ENCODE peak calls at places on chromosomes 5 and 9, in ten cellular contexts. L is Caco-2, S is GM23338, J is GM10248, E is fibroblast of lung, F is thyroid gland, Y is lower leg skin, U is heart right ventricle, M is gastrocnemius medialis, R is GM13977. V is an unnamed sample.

GRCh38 chr9:1354066-1354465 is 303.9 kb downstream of the DMRT2 start:
- DNase-seq in L (no peak), S (no peak), J (no peak), E (no peak), F (no peak), Y (no peak), U (no peak), M (no peak), R (no peak), V (no peak)

GRCh38 chr9:79134654-79135053 is 437.1 kb upstream of the TLE4 start:
- DNase-seq in L (peak), S (peak), J (no peak), E (no peak), F (no peak), Y (no peak), U (no peak), M (no peak), R (no peak), V (no peak)

GRCh38 chr5:87300744-87301143 is 33.1 kb downstream of the RASA1 start:
- DNase-seq in L (no peak), S (no peak), J (no peak), E (peak), F (no peak), Y (no peak), U (no peak), M (no peak), R (no peak), V (peak)

GRCh38 chr9:121849554-121849953 is 198.1 kb downstream of the DAB2IP start:
- DNase-seq in L (no peak), S (no peak), J (no peak), E (no peak), F (no peak), Y (no peak), U (no peak), M (no peak), R (no peak), V (no peak)

GRCh38 chr5:151903243-151903653 is 21.4 kb downstream of the GLRA1 start:
- DNase-seq in L (no peak), S (peak), J (peak), E (no peak), F (no peak), Y (no peak), U (no peak), M (no peak), R (peak), V (no peak)

GRCh38 chr5:76766746-76767145 is 50.8 kb downstream of the F2R start:
- DNase-seq in L (no peak), S (no peak), J (no peak), E (peak), F (no peak), Y (no peak), U (no peak), M (no peak), R (no peak), V (no peak)

GRCh38 chr9:22357016-22357415 is 89.6 kb upstream of the DMRTA1 start:
- DNase-seq in L (no peak), S (no peak), J (no peak), E (no peak), F (no peak), Y (no peak), U (no peak), M (no peak), R (no peak), V (no peak)

GRCh38 chr5:107295914-107296313 is 374.8 kb downstream of the EFNA5 start:
- DNase-seq in L (no peak), S (no peak), J (no peak), E (no peak), F (no peak), Y (no peak), U (no peak), M (no peak), R (no peak), V (no peak)

GRCh38 chr9:128341435-128341849 is 1.1 kb downstream of the SLC27A4 start:
- DNase-seq in L (peak), S (peak), J (peak), E (peak), F (peak), Y (peak), U (peak), M (peak), R (peak), V (peak)

GRCh38 chr9:116155700-116156045 is 2.1 kb downstream of the PAPPA start:
- DNase-seq in L (no peak), S (peak), J (no peak), E (peak), F (no peak), Y (no peak), U (no peak), M (no peak), R (no peak), V (no peak)

GRCh38 chr5:77152441-77152840 is 58.0 kb upstream of the PDE8B start:
- DNase-seq in L (no peak), S (no peak), J (no peak), E (no peak), F (no peak), Y (no peak), U (no peak), M (no peak), R (no peak), V (no peak)

GRCh38 chr9:36788534-36788933 is 215.8 kb downstream of the MELK start:
- DNase-seq in L (peak), S (peak), J (peak), E (no peak), F (no peak), Y (no peak), U (no peak), M (no peak), R (no peak), V (peak)
- TF ChIP-seq CTCF in L (no peak), S (peak), J (peak), E (peak), F (no peak), Y (no peak), U (no peak), M (no peak), R (peak), V (no peak)

DNA sequence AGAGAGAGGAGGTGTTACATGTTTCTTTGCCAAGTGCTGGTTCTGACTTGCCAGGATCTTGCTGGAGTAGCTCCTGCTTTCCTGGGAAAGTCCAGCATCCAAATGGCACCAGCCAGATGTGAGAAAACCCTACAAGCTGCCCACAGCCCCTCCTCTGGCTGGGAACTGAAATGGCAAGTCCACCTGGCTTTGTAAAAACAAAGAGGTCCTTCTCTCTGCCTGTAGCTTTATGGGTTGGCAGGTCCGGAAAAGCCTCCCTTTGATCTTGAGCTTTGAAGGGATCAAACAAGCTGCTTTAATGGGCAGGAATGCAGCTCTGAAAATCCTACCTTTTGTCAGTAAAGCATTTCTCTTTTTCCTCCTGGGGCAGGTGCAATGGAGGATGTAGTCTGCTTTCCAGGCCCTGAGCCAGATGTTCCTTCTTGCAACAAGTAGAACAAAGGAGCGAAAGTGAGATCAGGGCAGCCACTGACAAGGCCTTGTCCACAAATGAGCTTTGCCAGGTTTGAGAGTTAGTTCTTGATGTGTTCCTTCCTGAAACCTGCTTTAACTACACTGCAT is 456.7 kb downstream of the ZNF608 start:
- DNase-seq in L (peak), S (peak), J (no peak), E (no peak), F (peak), Y (no peak), U (no peak), M (no peak), R (no peak), V (no peak)
- TF ChIP-seq CTCF in L (peak), S (peak), J (no peak), E (no peak), F (peak), Y (no peak), U (no peak), M (no peak), R (no peak), V (no peak)

GRCh38 chr5:171629221-171630005 is 156.2 kb upstream of the SMIM23 start:
- DNase-seq in L (no peak), S (peak), J (no peak), E (peak), F (no peak), Y (no peak), U (no peak), M (no peak), R (no peak), V (no peak)
- TF ChIP-seq CTCF in L (no peak), S (peak), J (no peak), E (no peak), F (no peak), Y (no peak), U (no peak), M (no peak), R (no peak), V (no peak)

GRCh38 chr5:78903936-78904335 is 81.2 kb downstream of the ARSB start:
- DNase-seq in L (no peak), S (no peak), J (no peak), E (no peak), F (no peak), Y (no peak), U (no peak), M (no peak), R (no peak), V (no peak)

GRCh38 chr5:78905084-78905938 is 79.8 kb downstream of the ARSB start:
- DNase-seq in L (no peak), S (no peak), J (peak), E (no peak), F (no peak), Y (no peak), U (no peak), M (no peak), R (peak), V (no peak)

GRCh38 chr5:78907255-78907886 is 77.7 kb downstream of the ARSB start:
- DNase-seq in L (no peak), S (no peak), J (peak), E (peak), F (peak), Y (no peak), U (no peak), M (peak), R (peak), V (peak)

GRCh38 chr5:78912085-78912771 is 72.9 kb downstream of the ARSB start:
- DNase-seq in L (no peak), S (no peak), J (no peak), E (peak), F (no peak), Y (no peak), U (no peak), M (no peak), R (no peak), V (no peak)

GRCh38 chr5:78908173-78908901 is 76.8 kb downstream of the ARSB start:
- DNase-seq in L (peak), S (peak), J (no peak), E (peak), F (peak), Y (no peak), U (peak), M (peak), R (no peak), V (no peak)
- TF ChIP-seq CTCF in L (no peak), S (no peak), J (no peak), E (no peak), F (peak), Y (no peak), U (no peak), M (no peak), R (no peak), V (no peak)

GRCh38 chr5:88672644-88673493 is 210.1 kb downstream of the MEF2C start:
- DNase-seq in L (no peak), S (peak), J (no peak), E (no peak), F (no peak), Y (no peak), U (no peak), M (no peak), R (no peak), V (no peak)
- TF ChIP-seq CTCF in L (no peak), S (no peak), J (no peak), E (no peak), F (no peak), Y (no peak), U (no peak), M (no peak), R (no peak), V (no peak)

GRCh38 chr5:99275128-99275527 is 346.3 kb upstream of the CHD1 start:
- DNase-seq in L (no peak), S (peak), J (no peak), E (no peak), F (no peak), Y (no peak), U (no peak), M (no peak), R (no peak), V (no peak)
- TF ChIP-seq CTCF in L (no peak), S (no peak), J (no peak), E (no peak), F (no peak), Y (no peak), U (no peak), M (no peak), R (no peak), V (no peak)

GRCh38 chr9:33104111-33104415 is 27.6 kb upstream of the SMU1 start:
- DNase-seq in L (no peak), S (no peak), J (no peak), E (no peak), F (no peak), Y (no peak), U (no peak), M (no peak), R (no peak), V (no peak)
- TF ChIP-seq CTCF in L (no peak), S (no peak), J (no peak), E (no peak), F (no peak), Y (no peak), U (no peak), M (no peak), R (no peak), V (no peak)

GRCh38 chr9:133589454-133590227 is 19.5 kb downstream of the FAM163B start:
- DNase-seq in L (peak), S (peak), J (no peak), E (no peak), F (no peak), Y (no peak), U (no peak), M (no peak), R (no peak), V (peak)
- TF ChIP-seq CTCF in L (peak), S (peak), J (peak), E (peak), F (peak), Y (no peak), U (no peak), M (peak), R (peak), V (peak)